ENCODE peak calls at places on chromosomes 16 and 17, in eight cellular contexts. T is SK-N-SH, D is ovary, I is sigmoid colon, X is GM12878, F is esophagus muscularis mucosa, Z is transverse colon, L is HepG2. R is an unnamed sample.

GRCh38 chr16:22369221-22369811 is 5.1 kb downstream of the CDR2 start:
- DNase-seq in T (no peak), D (no peak), I (no peak), X (no peak), F (no peak), Z (no peak), L (peak; percentile 78), R (no peak)

GRCh38 chr17:76997981-76998531 is 129.9 kb downstream of the MGAT5B start:
- DNase-seq in T (peak; percentile 12), D (no peak), I (no peak), X (peak; percentile 71), F (no peak), Z (peak; percentile 11), L (no peak), R (no peak)

GRCh38 chr16:10964039-10964890 is 19.9 kb downstream of the CLEC16A start:
- DNase-seq in T (peak; percentile 79), D (peak; percentile 85), I (peak; percentile 89), X (no peak), F (no peak), Z (peak; percentile 86), L (peak; percentile 74), R (peak; percentile 87)

GRCh38 chr17:31496601-31497000 is 105.1 kb downstream of the RAB11FIP4 start:
- DNase-seq in T (no peak), D (no peak), I (no peak), X (no peak), F (no peak), Z (no peak), L (no peak), R (no peak)

GRCh38 chr17:61444075-61444474 is 8.1 kb upstream of the TBX4 start:
- DNase-seq in T (peak; percentile 33), D (no peak), I (no peak), X (no peak), F (peak; percentile 70), Z (no peak), L (no peak), R (peak; percentile 57)

GRCh38 chr17:48995871-48996695 is 1.1 kb upstream of the IGF2BP1 start:
- DNase-seq in T (peak; percentile 65), D (no peak), I (no peak), X (no peak), F (peak; percentile 84), Z (no peak), L (peak; percentile 93), R (no peak)

GRCh38 chr16:82464192-82464591 is 162.6 kb upstream of the CDH13 start:
- DNase-seq in T (no peak), D (no peak), I (no peak), X (no peak), F (no peak), Z (no peak), L (no peak), R (no peak)

GRCh38 chr17:44247346-44248219 is 20.4 kb downstream of the SLC4A1 start:
- DNase-seq in T (peak; percentile 63), D (no peak), I (no peak), X (no peak), F (no peak), Z (no peak), L (no peak), R (no peak)

GRCh38 chr17:79325707-79326106 is 251.1 kb downstream of the ENGASE start:
- DNase-seq in T (no peak), D (no peak), I (no peak), X (no peak), F (no peak), Z (no peak), L (no peak), R (no peak)

GRCh38 chr17:57482657-57483056 is 226.3 kb downstream of the MSI2 start:
- DNase-seq in T (no peak), D (no peak), I (no peak), X (no peak), F (no peak), Z (no peak), L (no peak), R (no peak)

GRCh38 chr17:7321466-7321865 is 6.3 kb upstream of the GPS2 start:
- DNase-seq in T (peak; percentile 11), D (no peak), I (no peak), X (no peak), F (no peak), Z (no peak), L (no peak), R (no peak)

GRCh38 chr16:84243732-84244131 is 3.9 kb upstream of the KCNG4 start:
- DNase-seq in T (no peak), D (no peak), I (no peak), X (no peak), F (no peak), Z (no peak), L (no peak), R (no peak)

GRCh38 chr17:52128721-52129120 is 29.8 kb downstream of the CA10 start:
- DNase-seq in T (no peak), D (no peak), I (no peak), X (no peak), F (no peak), Z (no peak), L (no peak), R (no peak)

GRCh38 chr16:10098991-10099390 is 83.2 kb downstream of the GRIN2A start:
- DNase-seq in T (no peak), D (no peak), I (no peak), X (no peak), F (no peak), Z (no peak), L (no peak), R (no peak)

GRCh38 chr17:40480501-40481003 is 20.9 kb downstream of the TNS4 start:
- DNase-seq in T (no peak), D (no peak), I (no peak), X (peak; percentile 8), F (no peak), Z (peak; percentile 47), L (peak; percentile 68), R (no peak)

GRCh38 chr17:58325976-58326468 is 2.6 kb downstream of the TSPOAP1 start:
- DNase-seq in T (peak; percentile 33), D (no peak), I (no peak), X (no peak), F (no peak), Z (no peak), L (no peak), R (no peak)

GRCh38 chr16:56332464-56333079 is 92.8 kb downstream of the AMFR start:
- DNase-seq in T (peak; percentile 57), D (peak; percentile 44), I (no peak), X (no peak), F (no peak), Z (peak; percentile 67), L (peak; percentile 78), R (no peak)

GRCh38 chr17:74682028-74682427 is 30.7 kb downstream of the CD300LF start:
- DNase-seq in T (no peak), D (no peak), I (no peak), X (no peak), F (no peak), Z (no peak), L (no peak), R (no peak)

GRCh38 chr16:86856946-86857586 is 278.7 kb downstream of the FOXL1 start:
- DNase-seq in T (no peak), D (no peak), I (no peak), X (no peak), F (no peak), Z (no peak), L (no peak), R (no peak)

GRCh38 chr16:76502555-76502954 is 225.4 kb downstream of the CNTNAP4 start:
- DNase-seq in T (no peak), D (no peak), I (no peak), X (no peak), F (no peak), Z (no peak), L (no peak), R (no peak)

GRCh38 chr16:88686439-88687253 is at the start of gene SNAI3:
- DNase-seq in T (peak; percentile 97), D (no peak), I (no peak), X (no peak), F (no peak), Z (peak; percentile 95), L (peak; percentile 76), R (no peak)

GRCh38 chr17:2250140-2251095 is 53.2 kb downstream of the SMG6 start:
- DNase-seq in T (no peak), D (no peak), I (no peak), X (no peak), F (no peak), Z (no peak), L (no peak), R (peak; percentile 49)
- TF ChIP-seq EP300 in T (no peak), D (no peak), I (no peak), X (no peak), F (no peak), Z (no peak), L (no peak), R (no peak)

DNA sequence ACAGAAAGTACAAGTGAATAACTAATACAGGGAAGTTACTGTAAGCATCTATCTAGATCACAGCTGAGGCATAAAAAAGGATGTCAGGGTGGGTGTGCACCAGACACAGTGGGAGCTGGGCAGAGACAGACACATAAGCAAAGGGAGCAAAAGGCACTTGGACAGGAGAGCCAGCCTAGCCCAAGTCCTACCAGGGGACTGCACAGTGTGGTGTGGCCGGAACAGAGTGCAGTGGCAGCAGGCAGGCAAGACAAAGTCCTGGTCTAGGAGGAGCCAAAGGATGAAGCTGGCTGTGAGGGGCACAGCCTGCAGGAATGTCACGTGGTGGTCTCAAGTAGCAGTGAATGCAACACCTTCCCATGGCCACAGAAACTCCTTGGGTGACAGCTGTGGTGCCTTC is 21.9 kb downstream of the RAD51D start:
- DNase-seq in T (no peak), D (no peak), I (no peak), X (no peak), F (no peak), Z (no peak), L (no peak), R (no peak)
- H3K36me3 ChIP-seq in T (peaks cover 19% of the 10 kb centered on the region), D (no peaks in the 10 kb centered on the region), I (peaks cover 48% of the 10 kb centered on the region), X (peaks cover 18% of the 10 kb centered on the region), F (peaks cover 12% of the 10 kb centered on the region), Z (no peaks in the 10 kb centered on the region), L (peaks cover 3% of the 10 kb centered on the region), R (peaks cover 39% of the 10 kb centered on the region)

GRCh38 chr16:28497861-28498599 is 3.6 kb downstream of the APOBR start:
- DNase-seq in T (no peak), D (no peak), I (no peak), X (no peak), F (no peak), Z (no peak), L (no peak), R (no peak)
- TF ChIP-seq EP300 in T (no peak), D (no peak), I (no peak), X (no peak), F (no peak), Z (no peak), L (no peak), R (no peak)

GRCh38 chr16:67146523-67147357 is 4.1 kb downstream of the B3GNT9 start:
- DNase-seq in T (no peak), D (no peak), I (no peak), X (no peak), F (no peak), Z (no peak), L (no peak), R (no peak)

GRCh38 chr16:67144943-67145342 is 5.9 kb downstream of the B3GNT9 start:
- DNase-seq in T (no peak), D (no peak), I (no peak), X (no peak), F (no peak), Z (no peak), L (no peak), R (no peak)

GRCh38 chr16:67145746-67146145 is 5.1 kb downstream of the B3GNT9 start:
- DNase-seq in T (no peak), D (no peak), I (no peak), X (no peak), F (no peak), Z (no peak), L (no peak), R (no peak)

GRCh38 chr16:67141391-67141790 is 9.4 kb downstream of the B3GNT9 start:
- DNase-seq in T (no peak), D (no peak), I (no peak), X (no peak), F (no peak), Z (no peak), L (no peak), R (no peak)

GRCh38 chr16:67142342-67142741 is 8.5 kb downstream of the B3GNT9 start:
- DNase-seq in T (no peak), D (no peak), I (no peak), X (no peak), F (no peak), Z (no peak), L (no peak), R (no peak)
- H3K36me3 ChIP-seq in T (peaks cover 74% of the 10 kb centered on the region), D (peaks cover 2% of the 10 kb centered on the region), I (peaks cover 99% of the 10 kb centered on the region), X (peaks cover 31% of the 10 kb centered on the region), F (peaks cover 82% of the 10 kb centered on the region), Z (peaks cover 3% of the 10 kb centered on the region), L (peaks cover 81% of the 10 kb centered on the region), R (peaks cover 91% of the 10 kb centered on the region)

R was measured in suprapubic skin.